ENCODE peak calls at places on chromosomes 3 and 15, in nine cellular contexts. V is globus pallidus; G is body of pancreas; R is EL; Y is sigmoid colon; L is stimulated activated CD8-positive, alpha-beta memory T cell treated with anti-CD3 and anti-CD28 coated beads, Interleukin-2, amount 100 ng/mL, for 1 hour; Z is activated T-cell treated with anti-CD3 and anti-CD28 coated beads, Interleukin-2, amount 50 U/mL, for 48 hours; K is RWPE1; Q is stromal cell of bone marrow. O is an unnamed sample.

GRCh38 chr15:63218114-63218808 is 28.9 kb downstream of the RAB8B start:
- DNase-seq in L (no peak), V (no peak), G (no peak), R (peak; percentile 79), Z (no peak), Y (no peak), Q (no peak), K (peak; percentile 37), O (no peak)

GRCh38 chr15:63233667-63234419 is 43.6 kb upstream of the APH1B start:
- DNase-seq in G (no peak), Z (no peak), L (no peak), R (peak; percentile 67), Y (no peak), Q (peak; percentile 42), K (no peak), V (no peak), O (no peak)

GRCh38 chr3:142000341-142000870 is 124.0 kb downstream of the ATP1B3 start:
- DNase-seq in Z (no peak), K (no peak), Q (no peak), G (no peak), R (peak; percentile 10), L (no peak), Y (no peak), V (no peak), O (no peak)

GRCh38 chr15:74812533-74812932 is at the start of gene LMAN1L:
- DNase-seq in L (no peak), Z (no peak), K (no peak), R (no peak), Q (no peak), Y (no peak), V (no peak), G (no peak), O (no peak)

GRCh38 chr3:2765002-2765579 is 345.1 kb downstream of the IL5RA start:
- DNase-seq in Z (no peak), G (no peak), Y (no peak), V (no peak), L (no peak), Q (no peak), K (no peak), R (no peak), O (no peak)

GRCh38 chr3:37536033-37536432 is 325.6 kb upstream of the CTDSPL start:
- DNase-seq in L (no peak), V (no peak), R (no peak), G (no peak), Z (no peak), Q (no peak), K (no peak), Y (no peak), O (no peak)

GRCh38 chr3:61605589-61606175 is 44.3 kb downstream of the PTPRG start:
- DNase-seq in G (no peak), L (no peak), V (no peak), R (no peak), Z (no peak), Q (no peak), K (no peak), Y (no peak), O (no peak)

GRCh38 chr3:105232536-105232935 is 134.2 kb upstream of the ALCAM start:
- DNase-seq in L (no peak), Q (no peak), K (no peak), Z (no peak), R (peak; percentile 35), V (no peak), Y (no peak), G (no peak), O (no peak)

GRCh38 chr15:94991718-94992117 is 760.4 kb downstream of the MCTP2 start:
- DNase-seq in K (no peak), G (no peak), L (no peak), R (no peak), Y (no peak), Z (no peak), V (no peak), Q (no peak), O (no peak)

GRCh38 chr3:126081618-126082333 is 2.1 kb downstream of the SLC41A3 start:
- DNase-seq in L (no peak), Y (no peak), G (peak; percentile 37), Q (no peak), V (no peak), R (peak; percentile 81), Z (peak; percentile 31), K (peak; percentile 75), O (no peak)

GRCh38 chr15:43285609-43286037 is 18.9 kb upstream of the TGM5 start:
- DNase-seq in Z (peak; percentile 63), Y (no peak), Q (peak; percentile 31), R (peak; percentile 69), K (peak; percentile 82), V (peak; percentile 52), L (no peak), G (peak; percentile 69), O (no peak)